ENCODE peak calls at places on chromosomes 6 and 20, in five cellular contexts. L is choroid plexus epithelial cell; I is WTC11; Y is activated naive CD4-positive, alpha-beta T cell; J is occipital lobe. V is an unnamed sample.
A peak's percentile ranks its signal among the peaks of the same experiment; 100 is the strongest.

GRCh38 chr6:159778131-159778530 is 11.3 kb downstream of the TCP1 start:
- DNase-seq in L (no peak), I (no peak), Y (no peak), J (no peak), V (no peak)

GRCh38 chr6:131258816-131259476 is 123.7 kb downstream of the AKAP7 start:
- DNase-seq in L (peak; percentile 42), I (no peak), Y (no peak), J (no peak), V (peak; percentile 31)

GRCh38 chr20:18907353-18907752 is 93.8 kb downstream of the SCP2D1 start:
- DNase-seq in L (no peak), I (no peak), Y (no peak), J (no peak), V (no peak)

GRCh38 chr6:113488812-113489685 is 368.1 kb upstream of the MARCKS start:
- DNase-seq in L (peak; percentile 28), I (no peak), Y (no peak), J (no peak), V (no peak)

GRCh38 chr6:142030115-142030619 is 102.6 kb upstream of the GJE1 start:
- DNase-seq in L (peak; percentile 63), I (peak; percentile 27), Y (no peak), J (no peak), V (no peak)

GRCh38 chr6:88339816-88340215 is 173.7 kb upstream of the CNR1 start:
- DNase-seq in L (no peak), I (no peak), Y (no peak), J (no peak), V (no peak)

GRCh38 chr6:46421239-46421638 is 70.0 kb downstream of the RCAN2 start:
- DNase-seq in L (peak; percentile 58), I (no peak), Y (no peak), J (no peak), V (no peak)

GRCh38 chr20:57957397-57958049 is 247.7 kb upstream of the PMEPA1 start:
- DNase-seq in L (no peak), I (no peak), Y (no peak), J (no peak), V (peak; percentile 67)

V was measured in SW480.